ENCODE peak calls at places on chromosomes 2 and 18, in nine cellular contexts. M, Q, S, V, C, E, W, Z and R are unnamed samples.
A peak's percentile ranks its signal among the peaks of the same experiment; 100 is the strongest.

GRCh38 chr18:46333371-46334199 is 229.4 kb downstream of the HAUS1 start:
- DNase-seq in M (peak; percentile 18), Q (peak; percentile 30), S (peak; percentile 31), V (peak; percentile 79), C (peak; percentile 58), E (no peak), W (peak; percentile 66), Z (no peak), R (no peak)

GRCh38 chr2:15685143-15685542 is 93.5 kb downstream of the DDX1 start:
- DNase-seq in M (no peak), Q (no peak), S (no peak), V (no peak), C (no peak), E (no peak), W (no peak), Z (no peak), R (no peak)

GRCh38 chr2:126714191-126714965 is 58.4 kb downstream of the GYPC start:
- DNase-seq in M (no peak), Q (no peak), S (no peak), V (peak; percentile 32), C (no peak), E (no peak), W (no peak), Z (no peak), R (no peak)

GRCh38 chr2:202871161-202872141 is at the start of gene ICA1L:
- DNase-seq in M (peak; percentile 71), Q (peak; percentile 85), S (peak; percentile 66), V (peak; percentile 93), C (peak; percentile 74), E (peak; percentile 45), W (peak; percentile 65), Z (peak; percentile 72), R (peak; percentile 67)

GRCh38 chr18:44170208-44170880 is 510.3 kb upstream of the SETBP1 start:
- DNase-seq in M (no peak), Q (no peak), S (no peak), V (no peak), C (no peak), E (no peak), W (no peak), Z (no peak), R (no peak)

GRCh38 chr18:62894681-62895390 is 179.5 kb downstream of the PHLPP1 start:
- DNase-seq in M (no peak), Q (no peak), S (no peak), V (no peak), C (no peak), E (no peak), W (no peak), Z (no peak), R (no peak)

GRCh38 chr2:46036929-46037328 is 260.3 kb upstream of the EPAS1 start:
- DNase-seq in M (no peak), Q (peak; percentile 85), S (peak; percentile 69), V (no peak), C (no peak), E (peak; percentile 61), W (no peak), Z (no peak), R (no peak)

GRCh38 chr2:209596275-209596674 is 172.4 kb downstream of the MAP2 start:
- DNase-seq in M (no peak), Q (no peak), S (no peak), V (no peak), C (no peak), E (no peak), W (no peak), Z (no peak), R (no peak)

GRCh38 chr2:52210611-52211010 is 1178.7 kb upstream of the NRXN1 start:
- DNase-seq in M (no peak), Q (no peak), S (no peak), V (no peak), C (no peak), E (no peak), W (no peak), Z (no peak), R (no peak)

GRCh38 chr18:12283256-12283655 is 24.8 kb upstream of the TUBB6 start:
- DNase-seq in M (peak; percentile 53), Q (peak; percentile 55), S (peak; percentile 57), V (no peak), C (no peak), E (no peak), W (no peak), Z (no peak), R (no peak)

GRCh38 chr2:235672720-235673119 is 178.9 kb downstream of the AGAP1 start:
- DNase-seq in M (no peak), Q (no peak), S (no peak), V (no peak), C (no peak), E (no peak), W (no peak), Z (no peak), R (no peak)

GRCh38 chr2:176445831-176446433 is 176.7 kb downstream of the MTX2 start:
- DNase-seq in M (no peak), Q (peak; percentile 78), S (peak; percentile 39), V (no peak), C (no peak), E (peak; percentile 29), W (no peak), Z (peak; percentile 23), R (no peak)

GRCh38 chr2:39232141-39232540 is 11.6 kb downstream of the CDKL4 start:
- DNase-seq in M (no peak), Q (peak; percentile 18), S (no peak), V (no peak), C (no peak), E (no peak), W (no peak), Z (no peak), R (no peak)

GRCh38 chr2:96321230-96322103 is 3.6 kb upstream of the ITPRIPL1 start:
- DNase-seq in M (peak; percentile 53), Q (peak; percentile 61), S (peak; percentile 57), V (peak; percentile 80), C (peak; percentile 54), E (peak; percentile 25), W (peak; percentile 33), Z (no peak), R (peak; percentile 28)

GRCh38 chr2:25347205-25347815 is 5.6 kb upstream of the DNMT3A start:
- DNase-seq in M (no peak), Q (peak; percentile 57), S (peak; percentile 64), V (no peak), C (no peak), E (no peak), W (no peak), Z (peak; percentile 66), R (no peak)

GRCh38 chr2:233689498-233689897 is 3.2 kb upstream of the UGT1A6 start:
- DNase-seq in M (no peak), Q (no peak), S (no peak), V (no peak), C (no peak), E (peak; percentile 74), W (no peak), Z (no peak), R (no peak)

GRCh38 chr18:71077451-71077850 is 788.6 kb downstream of the SOCS6 start:
- DNase-seq in M (no peak), Q (no peak), S (no peak), V (no peak), C (no peak), E (no peak), W (no peak), Z (no peak), R (no peak)

GRCh38 chr2:240919161-240919781 is 13.1 kb downstream of the CROCC2 start:
- DNase-seq in M (no peak), Q (no peak), S (peak; percentile 2), V (peak; percentile 45), C (peak; percentile 13), E (no peak), W (no peak), Z (no peak), R (peak; percentile 7)

GRCh38 chr2:71886241-71886640 is 261.4 kb downstream of the CYP26B1 start:
- DNase-seq in M (no peak), Q (peak; percentile 63), S (no peak), V (no peak), C (no peak), E (peak; percentile 22), W (no peak), Z (no peak), R (no peak)

GRCh38 chr2:84854835-84855234 is 26.0 kb downstream of the TRABD2A start:
- DNase-seq in M (no peak), Q (no peak), S (no peak), V (no peak), C (no peak), E (no peak), W (no peak), Z (no peak), R (no peak)

GRCh38 chr2:10137053-10137843 is 14.7 kb downstream of the RRM2 start:
- DNase-seq in M (no peak), Q (peak; percentile 23), S (peak; percentile 54), V (no peak), C (no peak), E (no peak), W (no peak), Z (no peak), R (no peak)

GRCh38 chr18:78587096-78587495 is 392.5 kb upstream of the SALL3 start:
- DNase-seq in M (no peak), Q (no peak), S (peak; percentile 58), V (no peak), C (no peak), E (no peak), W (no peak), Z (no peak), R (no peak)

GRCh38 chr18:13725566-13726227 is 661 bp downstream of the FAM210A start:
- DNase-seq in M (no peak), Q (peak; percentile 40), S (no peak), V (no peak), C (no peak), E (peak; percentile 16), W (no peak), Z (no peak), R (peak; percentile 9)

GRCh38 chr18:37396981-37397720 is 168.4 kb downstream of the CELF4 start:
- DNase-seq in M (no peak), Q (no peak), S (no peak), V (no peak), C (no peak), E (peak; percentile 8), W (no peak), Z (no peak), R (no peak)

GRCh38 chr2:227191367-227191766 is 26.9 kb downstream of the COL4A3 start:
- DNase-seq in M (no peak), Q (peak; percentile 4), S (peak; percentile 52), V (no peak), C (no peak), E (peak; percentile 45), W (no peak), Z (no peak), R (no peak)

GRCh38 chr18:40672590-40672989 is 1282.4 kb upstream of the PIK3C3 start:
- DNase-seq in M (no peak), Q (no peak), S (no peak), V (no peak), C (no peak), E (no peak), W (no peak), Z (no peak), R (no peak)

GRCh38 chr2:160869411-160869810 is 290.8 kb upstream of the TANK start:
- DNase-seq in M (no peak), Q (peak; percentile 93), S (peak; percentile 28), V (no peak), C (no peak), E (peak; percentile 97), W (no peak), Z (no peak), R (peak; percentile 19)

GRCh38 chr18:69397096-69397495 is 3.6 kb upstream of the DOK6 start:
- DNase-seq in M (no peak), Q (peak; percentile 56), S (no peak), V (no peak), C (no peak), E (no peak), W (no peak), Z (no peak), R (no peak)

GRCh38 chr2:51028829-51029228 is 3.1 kb downstream of the NRXN1 start:
- DNase-seq in M (no peak), Q (peak; percentile 2), S (no peak), V (no peak), C (no peak), E (no peak), W (no peak), Z (no peak), R (no peak)

GRCh38 chr2:60634443-60634842 is 81.0 kb upstream of the BCL11A start:
- DNase-seq in M (no peak), Q (peak; percentile 38), S (peak; percentile 39), V (no peak), C (no peak), E (peak; percentile 2), W (no peak), Z (no peak), R (no peak)

GRCh38 chr2:196066794-196067382 is 1.7 kb downstream of the DNAH7 start:
- DNase-seq in M (no peak), Q (peak; percentile 65), S (peak; percentile 14), V (no peak), C (no peak), E (peak; percentile 63), W (peak; percentile 1), Z (no peak), R (no peak)